ENCODE peak calls at places on chromosomes 1 and 21, in six cellular contexts. P is AG10803, U is A673, C is stomach, B is HFFc6, N is GM23338. T is an unnamed sample.

GRCh38 chr21:45739218-45740087 is 95.9 kb downstream of the PCBP3 start:
- DNase-seq in P (no peak), B (no peak), N (no peak), C (no peak), U (peak), T (no peak)

GRCh38 chr1:114688526-114688925 is 6.8 kb downstream of the AMPD1 start:
- DNase-seq in U (no peak), P (no peak), N (no peak), B (no peak), C (no peak), T (no peak)

GRCh38 chr1:15523104-15523921 is 702 bp downstream of the CASP9 start:
- DNase-seq in B (no peak), P (peak), U (no peak), N (no peak), C (peak), T (no peak)

GRCh38 chr1:168361252-168361651 is 80.6 kb downstream of the TBX19 start:
- DNase-seq in C (no peak), B (no peak), N (no peak), U (no peak), P (no peak), T (no peak)

GRCh38 chr1:169102567-169102966 is 3.9 kb upstream of the ATP1B1 start:
- DNase-seq in P (peak), N (no peak), C (no peak), U (peak), B (peak), T (no peak)

GRCh38 chr1:228737613-228738012 is 2.3 kb downstream of the RHOU start:
- DNase-seq in P (no peak), U (no peak), N (no peak), B (no peak), C (no peak), T (no peak)

GRCh38 chr1:195894411-195894810 is 713.8 kb downstream of the KCNT2 start:
- DNase-seq in N (peak), P (no peak), U (no peak), C (no peak), B (peak), T (no peak)

GRCh38 chr1:78554840-78555239 is 64.1 kb downstream of the PTGFR start:
- DNase-seq in N (no peak), C (no peak), P (no peak), U (no peak), B (no peak), T (no peak)

GRCh38 chr1:27536004-27536757 is 46.2 kb upstream of the WASF2 start:
- DNase-seq in B (no peak), N (no peak), C (no peak), P (no peak), U (no peak), T (no peak)

GRCh38 chr21:45078877-45079281 is 4.5 kb downstream of the ADARB1 start:
- DNase-seq in N (no peak), B (no peak), U (no peak), P (peak), C (peak), T (no peak)

GRCh38 chr1:84973493-84974334 is 23.2 kb downstream of the MCOLN2 start:
- DNase-seq in C (no peak), U (peak), P (peak), N (peak), B (no peak), T (no peak)

GRCh38 chr1:206808615-206809014 is 36.3 kb upstream of the IL10 start:
- DNase-seq in B (peak), N (peak), U (peak), P (peak), C (no peak), T (peak)

GRCh38 chr1:23582820-23583219 is 23.5 kb upstream of the ID3 start:
- DNase-seq in P (no peak), U (no peak), N (no peak), C (no peak), B (no peak), T (no peak)

GRCh38 chr21:42397291-42398129 is 1.7 kb upstream of the TMPRSS3 start:
- DNase-seq in P (no peak), U (peak), C (no peak), N (no peak), B (no peak), T (no peak)

GRCh38 chr1:218347316-218347712 is 2.2 kb downstream of the TGFB2 start:
- DNase-seq in B (no peak), U (peak), P (no peak), C (no peak), N (peak), T (no peak)

GRCh38 chr21:14545906-14546480 is at the start of gene SAMSN1:
- DNase-seq in B (no peak), N (no peak), C (peak), P (no peak), U (no peak), T (no peak)

GRCh38 chr1:157992031-157992568 is 1.3 kb upstream of the KIRREL1 start:
- DNase-seq in B (peak), C (peak), N (peak), U (peak), P (peak), T (peak)

GRCh38 chr21:33434770-33435360 is 31.7 kb downstream of the IFNGR2 start:
- DNase-seq in N (no peak), P (peak), C (no peak), B (peak), U (no peak), T (no peak)

GRCh38 chr1:29685387-29685786 is 449.1 kb downstream of the PTPRU start:
- DNase-seq in B (no peak), N (no peak), P (no peak), C (peak), U (no peak), T (no peak)

GRCh38 chr1:203112451-203112850 is 15.1 kb upstream of the ADORA1 start:
- DNase-seq in C (no peak), N (no peak), B (no peak), P (peak), U (no peak), T (no peak)

GRCh38 chr1:25204797-25205441 is 27.4 kb downstream of the SYF2 start:
- DNase-seq in C (no peak), U (peak), N (peak), B (peak), P (peak), T (no peak)

GRCh38 chr1:29925058-29925457 is 688.7 kb downstream of the PTPRU start:
- DNase-seq in N (no peak), P (no peak), C (no peak), B (no peak), U (no peak), T (no peak)

GRCh38 chr21:37490084-37490483 is 123.5 kb downstream of the DYRK1A start:
- DNase-seq in U (no peak), N (no peak), P (no peak), C (no peak), B (no peak), T (no peak)

GRCh38 chr1:181479137-181479745 is 4.1 kb upstream of the CACNA1E start:
- DNase-seq in C (peak), U (peak), B (peak), N (peak), P (peak), T (peak)

GRCh38 chr1:17189632-17190525 is 15.0 kb upstream of the PADI1 start:
- DNase-seq in U (no peak), P (peak), N (peak), C (peak), B (peak), T (no peak)

GRCh38 chr1:200556005-200556404 is 64.5 kb downstream of the KIF14 start:
- DNase-seq in N (peak), C (no peak), B (no peak), P (peak), U (peak), T (no peak)
- TF ChIP-seq CTCF in N (peak), C (no peak), B (no peak), P (peak), U (peak), T (peak)

DNA sequence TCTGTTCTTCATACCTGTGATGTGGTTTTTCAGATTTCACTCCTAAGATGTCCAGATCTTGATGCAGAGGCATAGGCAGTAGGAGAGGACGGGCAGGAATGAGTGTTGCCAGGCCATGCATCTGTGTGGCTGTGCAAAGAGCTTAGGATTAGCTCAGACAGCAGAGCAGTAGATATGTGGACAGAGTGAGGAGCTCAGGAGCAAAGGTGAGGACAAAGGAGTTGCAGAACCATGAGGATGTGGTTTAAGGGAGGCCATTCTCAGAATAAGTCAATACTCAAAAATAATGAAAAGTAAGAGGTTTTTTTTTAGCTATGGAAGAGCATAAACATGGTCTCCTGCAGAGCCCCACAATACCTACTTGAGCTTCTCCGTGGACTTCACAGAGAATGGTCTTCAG is 158.3 kb downstream of the HHAT start:
- DNase-seq in U (no peak), C (no peak), N (no peak), P (no peak), B (no peak), T (no peak)
- TF ChIP-seq CTCF in U (no peak), C (no peak), N (no peak), P (no peak), B (no peak), T (no peak)

GRCh38 chr1:151049458-151049857 is 1.9 kb downstream of the C1orf56 start:
- DNase-seq in N (no peak), C (no peak), U (no peak), B (no peak), P (no peak), T (no peak)

GRCh38 chr1:151047591-151047924 is at the start of gene C1orf56:
- DNase-seq in P (peak), U (peak), N (peak), C (peak), B (peak), T (peak)

GRCh38 chr1:151050051-151050688 is 2.6 kb downstream of the C1orf56 start:
- DNase-seq in P (no peak), B (no peak), C (no peak), U (no peak), N (no peak), T (no peak)

GRCh38 chr1:151047925-151048644 is 534 bp downstream of the C1orf56 start:
- DNase-seq in P (peak), N (peak), B (peak), U (peak), C (peak), T (peak)

DNA sequence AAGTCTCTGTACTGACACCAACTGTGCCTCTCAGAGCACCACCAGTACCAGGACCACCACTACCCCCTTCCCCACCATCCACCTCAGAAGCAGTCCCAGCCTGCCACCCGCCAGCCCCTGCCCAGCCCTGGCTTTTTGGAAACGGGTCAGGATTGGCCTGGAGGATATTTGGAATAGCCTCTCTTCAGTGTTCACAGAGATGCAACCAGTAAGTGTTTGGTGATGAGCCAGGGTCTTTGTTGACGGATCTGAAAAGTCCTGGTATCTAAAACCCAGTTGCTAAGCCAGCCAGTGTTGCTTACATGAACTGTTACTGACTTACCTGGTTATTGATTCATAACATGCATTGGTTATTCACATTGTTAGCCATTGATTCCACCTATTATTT is 1.1 kb downstream of the C1orf56 start:
- DNase-seq in C (no peak), U (no peak), N (no peak), B (no peak), P (no peak), T (no peak)
- TF ChIP-seq CTCF in C (no peak), U (no peak), N (no peak), B (peak), P (peak), T (no peak)

GRCh38 chr1:116255486-116255885 is 117.6 kb upstream of the ATP1A1 start:
- DNase-seq in B (no peak), U (peak), C (no peak), P (no peak), N (no peak), T (no peak)
- TF ChIP-seq CTCF in B (no peak), U (no peak), C (no peak), P (no peak), N (no peak), T (no peak)

GRCh38 chr1:221680085-221680484 is 61.8 kb downstream of the DUSP10 start:
- DNase-seq in B (no peak), C (no peak), N (no peak), P (no peak), U (no peak), T (no peak)
- TF ChIP-seq CTCF in B (no peak), C (no peak), N (no peak), P (no peak), U (no peak), T (no peak)

DNA sequence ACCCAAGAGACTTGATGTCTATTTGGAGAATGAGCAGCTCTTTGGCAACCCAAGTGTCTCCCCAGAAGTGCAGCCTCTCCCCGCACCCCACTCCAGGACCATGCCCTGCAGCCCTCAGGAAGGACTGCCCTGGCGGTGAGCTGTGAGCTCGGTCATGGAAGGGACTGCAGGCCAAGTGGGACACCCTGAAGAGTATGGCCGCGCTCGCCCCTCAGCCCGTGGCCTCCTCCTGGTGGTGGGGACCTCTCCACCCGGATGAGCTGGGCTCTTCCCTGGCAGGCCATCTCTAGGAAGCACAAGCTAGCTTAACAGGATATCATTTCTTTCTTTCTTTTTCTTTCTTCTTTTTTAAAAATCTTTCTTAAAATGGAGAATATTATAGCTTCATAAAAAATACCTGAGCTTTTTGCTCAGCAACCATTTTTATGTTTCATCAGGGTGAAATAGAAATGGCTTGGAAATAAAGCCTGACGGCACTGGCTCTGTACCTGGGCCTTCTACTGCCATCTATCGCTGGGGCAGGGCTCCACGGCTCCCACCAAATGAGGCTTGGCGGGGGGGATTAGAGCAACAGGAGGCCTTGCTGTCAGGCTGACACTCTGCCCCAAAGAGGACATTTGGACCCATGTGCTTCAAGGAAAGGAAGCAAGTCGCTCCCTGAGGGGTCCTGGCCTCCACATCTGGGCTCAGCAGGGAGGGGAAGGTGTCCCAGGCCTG is 296.2 kb upstream of the VAMP3 start:
- DNase-seq in P (no peak), N (peak), C (no peak), U (no peak), B (no peak), T (no peak)
- TF ChIP-seq CTCF in P (no peak), N (peak), C (no peak), U (peak), B (peak), T (no peak)